ENCODE peak calls at places on chromosomes 7 and 10, in ten cellular contexts. I, N, L, E, D, X, G, U, M and A are unnamed samples.

GRCh38 chr7:55527314-55527713 is 45.0 kb downstream of the VOPP1 start:
- DNase-seq in I (no peak), N (no peak), L (no peak), E (no peak), D (no peak), X (no peak), G (no peak), U (no peak), M (no peak), A (no peak)

GRCh38 chr10:84265378-84265777 is 20.5 kb downstream of the RGR start:
- DNase-seq in I (peak; percentile 15), N (no peak), L (no peak), E (no peak), D (no peak), X (no peak), G (no peak), U (no peak), M (no peak), A (no peak)

GRCh38 chr7:131219277-131220041 is 108.2 kb upstream of the MKLN1 start:
- DNase-seq in I (peak; percentile 24), N (no peak), L (no peak), E (peak; percentile 79), D (no peak), X (peak; percentile 61), G (no peak), U (no peak), M (no peak), A (no peak)

GRCh38 chr10:3861785-3862184 is 76.8 kb upstream of the KLF6 start:
- DNase-seq in I (no peak), N (no peak), L (no peak), E (no peak), D (no peak), X (no peak), G (no peak), U (no peak), M (no peak), A (no peak)

GRCh38 chr7:112157072-112157471 is 49.1 kb downstream of the DOCK4 start:
- DNase-seq in I (no peak), N (no peak), L (no peak), E (no peak), D (no peak), X (no peak), G (no peak), U (no peak), M (no peak), A (peak; percentile 5)

GRCh38 chr10:103712898-103713498 is 142.4 kb downstream of the SH3PXD2A start:
- DNase-seq in I (peak; percentile 87), N (peak; percentile 71), L (peak; percentile 88), E (peak; percentile 93), D (peak; percentile 74), X (peak; percentile 87), G (peak; percentile 62), U (peak; percentile 71), M (peak; percentile 81), A (no peak)

GRCh38 chr10:81473755-81474154 is 401.2 kb upstream of the NRG3 start:
- DNase-seq in I (no peak), N (no peak), L (no peak), E (no peak), D (no peak), X (no peak), G (no peak), U (no peak), M (no peak), A (no peak)

GRCh38 chr10:73495226-73495883 is 469 bp downstream of the PPP3CB start:
- DNase-seq in I (peak; percentile 95), N (peak; percentile 81), L (peak; percentile 93), E (peak; percentile 84), D (peak; percentile 76), X (peak; percentile 87), G (no peak), U (peak; percentile 79), M (peak; percentile 97), A (peak; percentile 95)

GRCh38 chr10:22437620-22438588 is 92.6 kb downstream of the SPAG6 start:
- DNase-seq in I (no peak), N (no peak), L (peak; percentile 30), E (peak; percentile 63), D (no peak), X (no peak), G (no peak), U (no peak), M (no peak), A (peak; percentile 30)

GRCh38 chr10:116737582-116738358 is 4.6 kb downstream of the HSPA12A start:
- DNase-seq in I (no peak), N (peak; percentile 36), L (no peak), E (no peak), D (peak; percentile 23), X (no peak), G (no peak), U (no peak), M (no peak), A (no peak)

GRCh38 chr7:70229242-70229641 is 631.0 kb downstream of the AUTS2 start:
- DNase-seq in I (no peak), N (no peak), L (no peak), E (no peak), D (no peak), X (no peak), G (peak; percentile 15), U (no peak), M (no peak), A (no peak)

DNA sequence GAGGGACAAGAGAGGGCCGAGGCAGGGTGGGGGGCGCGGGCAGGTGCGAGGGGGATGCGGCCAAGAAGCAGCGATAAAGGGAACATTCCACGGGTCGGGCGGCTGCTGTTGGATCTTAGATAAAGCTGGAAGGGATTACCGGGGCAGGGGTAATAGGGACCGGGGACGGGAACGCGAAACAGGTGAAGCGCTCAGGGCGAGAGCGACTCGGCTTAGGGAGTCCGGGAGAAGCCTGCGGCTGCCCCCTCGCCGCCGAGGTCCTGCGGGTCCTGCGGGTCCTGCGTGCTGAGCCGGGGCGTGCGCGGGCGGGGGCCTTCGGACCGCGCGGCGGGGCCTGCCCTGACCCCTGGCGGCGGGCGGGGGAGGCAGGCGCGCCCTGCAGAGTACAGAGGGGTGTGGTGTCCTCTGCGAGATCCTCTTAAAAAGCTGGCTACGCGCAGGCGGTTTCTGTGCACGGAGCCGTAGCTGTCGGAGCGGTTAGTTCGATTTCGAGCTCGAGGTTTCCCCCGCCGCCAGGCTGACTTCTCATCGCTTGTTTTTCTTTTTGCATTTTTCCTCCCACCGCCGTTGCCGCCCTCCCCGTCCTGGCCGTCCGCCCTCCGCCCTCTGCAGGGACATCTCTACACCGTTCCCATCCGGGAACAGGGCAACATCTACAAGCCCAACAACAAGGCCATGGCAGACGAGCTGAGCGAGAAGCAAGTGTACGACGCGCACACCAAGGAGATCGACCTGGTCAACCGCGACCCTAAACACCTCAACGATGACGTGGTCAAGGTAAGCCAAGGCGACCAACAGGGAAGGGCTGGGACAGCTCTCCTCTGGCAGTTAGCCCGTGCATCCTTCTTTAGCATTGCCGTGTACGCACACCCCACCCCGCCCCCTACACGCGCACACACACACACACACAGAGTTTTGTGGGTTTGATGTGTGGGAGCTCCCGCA is 1.3 kb downstream of the CAV1 start:
- DNase-seq in I (peak; percentile 80), N (peak; percentile 83), L (peak; percentile 70), E (peak; percentile 79), D (peak; percentile 78), X (peak; percentile 79), G (peak; percentile 94), U (peak; percentile 84), M (peak; percentile 82), A (peak; percentile 58)
- TF ChIP-seq POLR2A in I (no peak), N (peak; percentile 30), L (no peak), E (no peak), D (no peak), X (no peak), G (no peak), U (peak; percentile 81), M (no peak), A (peak; percentile 36)

GRCh38 chr7:66920769-66921395 is at the start of gene TMEM248:
- DNase-seq in I (peak; percentile 93), N (peak; percentile 63), L (peak; percentile 92), E (peak; percentile 91), D (peak; percentile 84), X (peak; percentile 83), G (peak; percentile 86), U (peak; percentile 83), M (peak; percentile 95), A (peak; percentile 83)
- TF ChIP-seq POLR2A in I (peak; percentile 54), N (peak; percentile 94), L (no peak), E (no peak), D (peak; percentile 23), X (no peak), G (peak; percentile 94), U (peak; percentile 61), M (peak; percentile 56), A (peak; percentile 85)

DNA sequence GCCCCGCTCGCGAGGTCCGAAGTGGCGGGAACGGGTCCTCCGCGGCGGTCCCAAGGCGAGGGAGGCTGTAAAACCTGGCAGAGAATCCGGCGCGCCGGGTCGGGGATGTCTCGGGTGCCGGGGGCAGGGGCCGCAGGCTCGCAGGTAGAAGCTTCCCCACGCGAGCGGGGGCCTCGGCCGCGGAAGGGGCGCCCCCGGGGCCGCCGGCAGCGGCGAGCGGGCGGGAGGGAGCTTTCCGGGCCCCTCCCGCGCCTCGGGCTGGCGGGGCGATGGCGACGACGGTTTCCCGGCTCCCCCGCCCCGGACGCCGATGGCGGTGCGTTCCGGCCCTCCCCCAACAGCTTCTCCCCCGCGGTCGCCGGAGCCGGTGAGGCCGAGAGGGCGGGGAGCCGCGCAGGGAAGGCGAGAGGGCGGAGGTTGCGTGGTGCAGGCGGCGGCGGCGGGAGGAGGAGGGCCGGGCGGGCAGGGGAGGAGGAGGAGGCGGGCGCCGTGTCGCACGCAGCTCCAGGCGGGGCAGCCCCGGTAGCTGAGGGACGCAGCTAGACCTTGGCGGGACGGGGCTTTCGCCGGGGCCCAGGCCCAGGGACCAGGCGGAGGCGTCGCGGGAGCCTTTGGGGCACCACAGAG is at the start of gene CUL1:
- DNase-seq in I (peak; percentile 92), N (peak; percentile 39), L (peak; percentile 91), E (peak; percentile 86), D (peak; percentile 80), X (peak; percentile 85), G (peak; percentile 93), U (peak; percentile 67), M (peak; percentile 92), A (peak; percentile 64)
- TF ChIP-seq POLR2A in I (peak; percentile 84), N (peak; percentile 83), L (no peak), E (no peak), D (peak; percentile 54), X (no peak), G (peak; percentile 76), U (peak; percentile 63), M (peak; percentile 64), A (peak; percentile 96)

DNA sequence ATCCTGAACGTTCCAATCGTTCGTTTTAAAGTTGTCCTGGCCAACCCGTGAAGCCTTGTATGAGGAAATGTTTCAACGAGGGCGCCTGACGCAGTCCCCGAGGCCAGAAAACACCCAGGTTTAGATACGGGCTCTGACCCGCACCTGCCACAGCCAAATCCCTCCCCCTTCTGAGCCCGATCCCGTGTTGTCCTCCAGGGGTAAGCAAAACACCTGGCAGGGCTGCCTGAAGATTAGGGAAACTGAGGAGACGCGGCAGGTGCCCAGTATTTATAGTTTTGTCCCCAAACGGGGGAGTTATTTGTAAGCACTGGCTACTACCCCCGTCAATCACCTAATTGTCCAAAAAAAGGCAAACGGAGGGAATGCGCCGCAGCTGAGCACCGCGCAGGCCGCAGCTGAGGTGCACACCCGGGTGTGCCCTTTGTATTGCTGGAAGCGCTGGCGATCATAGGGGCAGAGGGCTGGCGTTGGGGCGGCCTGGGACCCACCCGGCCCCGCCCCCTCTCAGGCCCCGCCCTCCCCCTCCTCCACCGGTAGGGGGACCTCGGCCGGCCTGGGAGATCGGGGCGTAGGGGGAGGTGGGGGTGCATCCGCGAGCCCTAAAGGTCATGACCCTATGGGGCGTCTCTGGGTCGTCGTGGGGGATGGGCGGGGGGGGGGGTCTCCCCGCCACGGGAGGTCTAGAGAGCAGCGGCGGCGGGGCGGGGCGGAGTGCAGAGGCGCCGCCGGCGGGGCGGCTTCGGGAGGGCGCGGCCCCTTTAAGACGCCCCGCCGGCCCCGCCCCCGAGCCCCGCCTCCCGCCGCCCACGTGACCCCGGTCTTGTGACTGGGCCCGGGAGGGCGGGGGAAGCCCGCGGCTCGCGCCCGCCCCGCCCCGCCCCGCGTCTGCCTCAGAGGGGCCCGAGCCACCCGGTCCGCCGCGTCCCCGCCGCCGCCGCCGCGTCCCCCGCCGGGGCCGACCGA is at the start of gene BRI3:
- DNase-seq in I (peak; percentile 95), N (peak; percentile 85), L (peak; percentile 94), E (peak; percentile 96), D (peak; percentile 88), X (peak; percentile 88), G (peak; percentile 92), U (peak; percentile 79), M (peak; percentile 97), A (peak; percentile 86)
- TF ChIP-seq POLR2A in I (peak; percentile 98), N (peak; percentile 91), L (no peak), E (no peak), D (peak; percentile 40), X (no peak), G (peak; percentile 46), U (peak; percentile 74), M (peak; percentile 97), A (peak; percentile 76)